ENCODE peak calls at places on chromosomes 1 and 21, in five cellular contexts. X, P, A, R and H are unnamed samples.

GRCh38 chr1:1162597-1163537 is 10.8 kb upstream of the TTLL10 start:
- DNase-seq in P (no peak), X (no peak), A (no peak), R (no peak), H (no peak)

GRCh38 chr21:34603002-34603709 is 11.8 kb downstream of the RCAN1 start:
- DNase-seq in P (peak; percentile 78), X (peak; percentile 75), R (peak; percentile 26), A (peak; percentile 17), H (peak; percentile 93)

GRCh38 chr1:9672444-9672843 is 20.9 kb downstream of the PIK3CD start:
- DNase-seq in X (no peak), A (no peak), R (no peak), P (no peak), H (no peak)

GRCh38 chr1:161073474-161074121 is 3.9 kb upstream of the ARHGAP30 start:
- DNase-seq in A (no peak), X (peak; percentile 5), P (no peak), R (no peak), H (no peak)

GRCh38 chr1:78491311-78492071 is 717 bp downstream of the PTGFR start:
- DNase-seq in P (no peak), R (no peak), A (no peak), X (no peak), H (no peak)

GRCh38 chr1:29601021-29601420 is 364.7 kb downstream of the PTPRU start:
- DNase-seq in P (no peak), R (no peak), A (no peak), X (no peak), H (no peak)

GRCh38 chr1:152397474-152397873 is 16.6 kb downstream of the CRNN start:
- DNase-seq in R (no peak), A (no peak), P (no peak), X (no peak), H (no peak)

GRCh38 chr1:89259283-89259971 is 13.2 kb downstream of the GBP5 start:
- DNase-seq in A (no peak), X (peak; percentile 14), R (peak; percentile 43), P (peak; percentile 66), H (no peak)

GRCh38 chr1:31336687-31337467 is 36.0 kb downstream of the FABP3 start:
- DNase-seq in P (no peak), R (no peak), A (no peak), X (no peak), H (no peak)

GRCh38 chr1:45802343-45803298 is 791 bp upstream of the MAST2 start:
- DNase-seq in R (no peak), P (peak; percentile 40), X (peak; percentile 51), A (peak; percentile 94), H (no peak)

GRCh38 chr1:169250022-169250421 is 117.6 kb downstream of the NME7 start:
- DNase-seq in A (no peak), P (no peak), R (no peak), X (no peak), H (no peak)

GRCh38 chr1:155504207-155504606 is 58.4 kb downstream of the ASH1L start:
- DNase-seq in R (no peak), X (peak; percentile 20), P (no peak), A (peak; percentile 23), H (no peak)

GRCh38 chr1:45892068-45892785 is 88.8 kb downstream of the MAST2 start:
- DNase-seq in P (no peak), R (no peak), X (no peak), A (peak; percentile 90), H (no peak)